ENCODE peak calls at places on chromosome 17, in six cellular contexts. One of them, this sample, is unnamed.

GRCh38 chr17:73541111-73541510 is 103.1 kb downstream of the SDK2 start:
- ATAC-seq in GM12878: no peak
- ATAC-seq in A549: peak
- ATAC-seq in upper lobe of left lung: no peak
- ATAC-seq in HepG2: no peak
- ATAC-seq in K562: peak
- ATAC-seq in this sample: no peak

GRCh38 chr17:49557204-49558024 is 18.3 kb upstream of the NXPH3 start:
- ATAC-seq in K562: peak
- ATAC-seq in A549: peak
- ATAC-seq in upper lobe of left lung: peak
- ATAC-seq in GM12878: peak
- ATAC-seq in HepG2: peak
- ATAC-seq in this sample: no peak

GRCh38 chr17:55663395-55663794 is 59.3 kb downstream of the TMEM100 start:
- ATAC-seq in HepG2: no peak
- ATAC-seq in upper lobe of left lung: no peak
- ATAC-seq in A549: no peak
- ATAC-seq in GM12878: no peak
- ATAC-seq in K562: peak
- ATAC-seq in this sample: no peak

GRCh38 chr17:41212524-41213169 is 13.8 kb upstream of the KRTAP9-2 start:
- ATAC-seq in A549: peak
- ATAC-seq in HepG2: no peak
- ATAC-seq in K562: no peak
- ATAC-seq in GM12878: no peak
- ATAC-seq in upper lobe of left lung: no peak
- ATAC-seq in this sample: no peak

GRCh38 chr17:43834106-43834505 is 1.2 kb upstream of the MPP3 start:
- ATAC-seq in upper lobe of left lung: no peak
- ATAC-seq in GM12878: no peak
- ATAC-seq in K562: no peak
- ATAC-seq in A549: no peak
- ATAC-seq in HepG2: no peak
- ATAC-seq in this sample: peak

GRCh38 chr17:36641331-36641876 is 40.0 kb downstream of the MRM1 start:
- ATAC-seq in K562: no peak
- ATAC-seq in A549: peak
- ATAC-seq in upper lobe of left lung: peak
- ATAC-seq in GM12878: no peak
- ATAC-seq in HepG2: peak
- ATAC-seq in this sample: no peak

GRCh38 chr17:73240561-73240960 is 21.1 kb downstream of the CPSF4L start:
- ATAC-seq in GM12878: no peak
- ATAC-seq in HepG2: no peak
- ATAC-seq in K562: peak
- ATAC-seq in A549: no peak
- ATAC-seq in upper lobe of left lung: no peak
- ATAC-seq in this sample: no peak

GRCh38 chr17:18026408-18026776 is 12.6 kb downstream of the ATPAF2 start:
- ATAC-seq in A549: peak
- ATAC-seq in HepG2: no peak
- ATAC-seq in upper lobe of left lung: no peak
- ATAC-seq in K562: no peak
- ATAC-seq in GM12878: no peak
- ATAC-seq in this sample: no peak

GRCh38 chr17:80475949-80476876 is at the start of gene NPTX1:
- ATAC-seq in upper lobe of left lung: peak
- ATAC-seq in K562: no peak
- ATAC-seq in A549: peak
- ATAC-seq in GM12878: peak
- ATAC-seq in HepG2: peak
- ATAC-seq in this sample: peak

GRCh38 chr17:7744416-7744815 is 26.9 kb downstream of the DNAH2 start:
- ATAC-seq in GM12878: no peak
- ATAC-seq in HepG2: no peak
- ATAC-seq in K562: no peak
- ATAC-seq in upper lobe of left lung: no peak
- ATAC-seq in A549: no peak
- ATAC-seq in this sample: no peak

GRCh38 chr17:7747586-7747985 is 30.0 kb downstream of the DNAH2 start:
- ATAC-seq in HepG2: no peak
- ATAC-seq in upper lobe of left lung: no peak
- ATAC-seq in A549: no peak
- ATAC-seq in K562: no peak
- ATAC-seq in GM12878: no peak
- ATAC-seq in this sample: no peak

GRCh38 chr17:7750321-7750821 is 32.8 kb downstream of the DNAH2 start:
- ATAC-seq in HepG2: no peak
- ATAC-seq in K562: no peak
- ATAC-seq in A549: no peak
- ATAC-seq in upper lobe of left lung: no peak
- ATAC-seq in GM12878: no peak
- ATAC-seq in this sample: no peak

GRCh38 chr17:7745748-7746470 is 28.4 kb downstream of the DNAH2 start:
- ATAC-seq in A549: peak
- ATAC-seq in K562: peak
- ATAC-seq in HepG2: peak
- ATAC-seq in upper lobe of left lung: peak
- ATAC-seq in GM12878: no peak
- ATAC-seq in this sample: no peak

DNA sequence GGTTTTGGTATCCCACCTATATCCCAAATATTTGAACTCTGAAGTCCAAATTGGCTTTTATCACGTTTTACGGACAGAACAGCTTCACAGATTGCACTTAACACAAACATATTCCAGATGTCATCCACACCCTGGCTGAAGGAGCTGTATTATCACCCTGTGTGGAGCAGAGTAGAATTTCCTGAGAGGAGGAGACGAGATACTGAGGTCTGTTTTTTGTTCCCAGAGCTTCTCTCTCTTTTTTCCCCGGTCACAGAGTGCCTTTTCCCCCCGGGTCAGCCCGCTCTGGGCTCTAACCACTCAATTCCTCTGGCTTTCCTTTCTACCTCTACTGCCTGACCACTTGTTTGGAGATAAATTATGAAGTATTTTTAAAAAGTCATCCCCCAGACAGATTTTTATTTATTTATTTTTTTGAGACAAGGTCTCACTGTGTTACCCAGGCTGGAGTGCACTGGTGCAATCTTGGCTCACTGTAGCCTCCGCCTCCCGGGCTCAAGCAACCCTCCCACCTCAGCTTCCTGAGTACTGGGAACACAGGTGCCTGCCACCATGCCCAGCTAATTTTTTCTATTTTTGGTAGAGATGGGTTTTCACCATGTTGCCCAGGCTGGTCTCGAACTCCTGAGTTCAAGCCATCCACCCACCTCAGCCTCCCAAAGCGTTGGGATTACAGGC is 30.7 kb downstream of the DNAH2 start:
- ATAC-seq in HepG2: no peak
- ATAC-seq in upper lobe of left lung: peak
- ATAC-seq in GM12878: no peak
- ATAC-seq in K562: no peak
- ATAC-seq in A549: no peak
- ATAC-seq in this sample: no peak
- H3K27ac ChIP-seq in HepG2: no peak
- H3K27ac ChIP-seq in upper lobe of left lung: no peak
- H3K27ac ChIP-seq in GM12878: no peak
- H3K27ac ChIP-seq in K562: no peak
- H3K27ac ChIP-seq in A549: no peak
- H3K27ac ChIP-seq in this sample: no peak

DNA sequence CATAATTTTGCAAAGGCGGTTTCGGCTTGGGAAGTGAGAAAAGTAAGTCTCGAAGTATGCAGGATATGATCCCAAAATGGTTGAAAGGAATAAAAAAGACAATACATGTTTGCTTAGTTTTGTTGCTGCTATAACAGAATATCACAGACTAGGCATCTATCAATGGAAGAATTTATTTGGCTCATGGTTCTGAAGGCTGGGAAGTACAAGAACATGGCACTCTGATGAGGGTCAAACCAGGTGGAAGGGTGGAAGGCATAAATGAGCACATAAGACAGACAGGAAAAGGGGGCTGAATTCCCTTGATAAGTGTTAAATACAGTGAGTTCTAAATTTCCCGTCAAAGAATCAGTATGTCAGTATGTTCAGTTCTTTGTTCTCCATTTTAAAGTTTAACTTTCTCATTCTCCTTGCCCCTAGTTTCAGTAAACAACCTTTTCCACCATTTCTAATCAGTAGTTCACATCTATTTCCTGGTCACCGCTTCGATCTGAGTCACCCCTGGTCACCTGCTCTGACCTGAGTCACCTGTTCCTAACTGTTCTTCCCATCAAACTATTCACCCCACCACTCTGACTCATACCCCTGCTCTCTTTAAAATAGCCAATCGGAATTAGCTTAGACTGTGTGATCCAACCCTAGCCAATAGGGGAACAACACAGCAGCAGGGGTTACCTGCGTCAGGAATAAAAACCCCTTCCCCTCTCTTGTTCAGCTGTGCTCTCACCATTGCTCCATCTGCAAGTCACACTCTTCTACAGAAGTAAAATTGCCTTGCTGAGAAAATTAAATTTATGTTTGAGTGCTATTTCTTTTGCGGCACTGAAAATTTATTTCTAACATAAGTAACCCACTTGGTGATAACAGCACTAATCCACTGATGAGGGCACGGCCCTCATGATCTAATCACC is 240.8 kb downstream of the STX8 start:
- ATAC-seq in GM12878: no peak
- ATAC-seq in upper lobe of left lung: no peak
- ATAC-seq in HepG2: no peak
- ATAC-seq in K562: no peak
- ATAC-seq in A549: no peak
- ATAC-seq in this sample: no peak
- TF ChIP-seq EP300 in GM12878: no peak
- TF ChIP-seq EP300 in upper lobe of left lung: no peak
- TF ChIP-seq EP300 in HepG2: no peak
- TF ChIP-seq EP300 in K562: no peak
- TF ChIP-seq EP300 in A549: no peak
- TF ChIP-seq EP300 in this sample: no peak

GRCh38 chr17:31491794-31492171 is 100.3 kb downstream of the RAB11FIP4 start:
- ATAC-seq in K562: no peak
- ATAC-seq in HepG2: no peak
- ATAC-seq in GM12878: peak
- ATAC-seq in upper lobe of left lung: no peak
- ATAC-seq in A549: no peak
- ATAC-seq in this sample: no peak
- H3K4me3 ChIP-seq in K562: no peak
- H3K4me3 ChIP-seq in HepG2: no peak
- H3K4me3 ChIP-seq in GM12878: no peak
- H3K4me3 ChIP-seq in upper lobe of left lung: no peak
- H3K4me3 ChIP-seq in A549: no peak
- H3K4me3 ChIP-seq in this sample: no peak

DNA sequence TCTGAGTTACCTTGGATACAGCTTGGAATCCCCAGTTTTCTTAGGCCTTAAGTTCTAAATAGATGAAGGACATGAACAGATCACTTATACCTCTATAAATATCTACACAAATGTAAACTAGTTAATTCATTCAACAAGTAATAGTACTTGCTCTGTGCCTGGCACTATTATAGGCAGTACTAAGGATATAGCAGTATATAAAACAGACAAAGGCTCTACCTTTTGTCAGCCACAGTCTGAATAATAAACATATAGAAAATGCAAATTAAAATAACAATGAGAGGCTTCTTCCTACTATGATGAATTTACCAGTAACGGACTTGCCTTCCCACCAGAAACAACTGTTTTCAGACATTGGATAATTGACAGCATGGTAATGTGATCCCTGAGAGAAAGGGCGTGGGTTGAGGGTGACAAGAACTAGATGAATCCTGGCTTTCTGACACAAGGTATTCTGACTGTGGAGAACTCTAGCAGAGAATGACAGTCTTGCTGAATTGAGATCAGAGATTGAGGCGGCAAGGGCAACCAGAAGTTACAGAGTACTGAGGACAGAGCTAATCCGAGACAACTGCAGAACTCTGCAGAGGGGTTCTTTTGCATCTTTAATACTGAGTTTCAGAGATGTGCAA is 170.5 kb downstream of the TANC2 start:
- ATAC-seq in upper lobe of left lung: no peak
- ATAC-seq in HepG2: no peak
- ATAC-seq in A549: no peak
- ATAC-seq in GM12878: no peak
- ATAC-seq in K562: no peak
- ATAC-seq in this sample: no peak
- H3K27ac ChIP-seq in upper lobe of left lung: no peak
- H3K27ac ChIP-seq in HepG2: no peak
- H3K27ac ChIP-seq in A549: no peak
- H3K27ac ChIP-seq in GM12878: no peak
- H3K27ac ChIP-seq in K562: no peak
- H3K27ac ChIP-seq in this sample: no peak

GRCh38 chr17:7478276-7479138 is 924 bp downstream of the ZBTB4 start:
- ATAC-seq in upper lobe of left lung: peak
- ATAC-seq in A549: peak
- ATAC-seq in HepG2: peak
- ATAC-seq in GM12878: peak
- ATAC-seq in K562: peak
- ATAC-seq in this sample: peak
- TF ChIP-seq EP300 in upper lobe of left lung: no peak
- TF ChIP-seq EP300 in A549: no peak
- TF ChIP-seq EP300 in HepG2: no peak
- TF ChIP-seq EP300 in GM12878: no peak
- TF ChIP-seq EP300 in K562: no peak
- TF ChIP-seq EP300 in this sample: no peak

This sample was measured in gastroesophageal sphincter.